ENCODE peak calls at places on chromosomes 7 and 10, in four cellular contexts. I is GM23248; J is astrocyte; V is activated naive CD4-positive, alpha-beta T cell treated with anti-CD3 and anti-CD28 coated beads, Interleukin-2, amount 10 ng/mL, durations not matched to agents 7 days and 5 days. W is an unnamed sample.

GRCh38 chr10:114556236-114557122 is 101.6 kb downstream of the ABLIM1 start:
- DNase-seq in J (no peak), I (no peak), V (no peak), W (no peak)

GRCh38 chr10:6383099-6383812 is 180.5 kb downstream of the PFKFB3 start:
- DNase-seq in V (no peak), I (peak), J (peak), W (no peak)

GRCh38 chr10:83144461-83144860 is 994.8 kb upstream of the GHITM start:
- DNase-seq in V (no peak), I (no peak), J (no peak), W (no peak)

GRCh38 chr10:17918187-17918903 is 33.4 kb upstream of the SLC39A12 start:
- DNase-seq in V (no peak), J (no peak), I (no peak), W (no peak)

GRCh38 chr7:129568240-129568639 is 43.3 kb upstream of the NRF1 start:
- DNase-seq in I (no peak), V (no peak), J (no peak), W (no peak)

GRCh38 chr10:129761573-129761972 is 202.5 kb downstream of the EBF3 start:
- DNase-seq in J (no peak), I (no peak), V (no peak), W (no peak)

GRCh38 chr7:27196287-27196739 is 3.6 kb downstream of the HOXA13 start:
- DNase-seq in V (peak), I (peak), J (peak), W (peak)

GRCh38 chr7:90595801-90596683 is at the start of gene CDK14:
- DNase-seq in V (peak), I (peak), J (peak), W (peak)

GRCh38 chr7:100431286-100431735 is 1.7 kb downstream of the MEPCE start:
- DNase-seq in I (no peak), J (no peak), V (no peak), W (no peak)

GRCh38 chr7:30363778-30364563 is 79.6 kb downstream of the ZNRF2 start:
- DNase-seq in V (no peak), I (no peak), J (no peak), W (no peak)

W was measured in NCI-H774.